ENCODE peak calls at places on chromosomes 12 and 14, in nine cellular contexts. Q is stimulated activated CD8-positive, alpha-beta memory T cell treated with anti-CD3 and anti-CD28 coated beads, Interleukin-4, amount 100 ng/mL, for 48 hours; E is pancreas; Y is AG08395; U is fibroblast of lung; I is COR-L47; B is hippocampal formation; T is AG09309; O is activated naive CD8-positive, alpha-beta T cell treated with anti-CD3 and anti-CD28 coated beads, Interleukin-2, amount 50 U/mL, for 24 hours. D is an unnamed sample.

GRCh38 chr12:131917139-131917710 is 11.9 kb upstream of the PUS1 start:
- DNase-seq in Q (no peak), E (peak), Y (no peak), U (no peak), I (no peak), B (no peak), T (no peak), O (peak), D (no peak)

GRCh38 chr14:30223385-30223785 is 295.7 kb upstream of the PRKD1 start:
- DNase-seq in Q (no peak), E (peak), Y (peak), U (peak), I (peak), B (no peak), T (peak), O (no peak), D (no peak)

GRCh38 chr12:74725154-74725553 is 187.5 kb downstream of the ATXN7L3B start:
- DNase-seq in Q (no peak), E (no peak), Y (no peak), U (peak), I (no peak), B (no peak), T (no peak), O (no peak), D (no peak)

GRCh38 chr12:119178544-119179334 is at the start of gene HSPB8:
- DNase-seq in Q (no peak), E (peak), Y (peak), U (peak), I (no peak), B (peak), T (no peak), O (no peak), D (no peak)

GRCh38 chr14:78758333-78758732 is 588.2 kb downstream of the NRXN3 start:
- DNase-seq in Q (no peak), E (no peak), Y (no peak), U (peak), I (peak), B (peak), T (no peak), O (no peak), D (no peak)

GRCh38 chr12:88922816-88923215 is 342.5 kb upstream of the KITLG start:
- DNase-seq in Q (no peak), E (no peak), Y (peak), U (peak), I (no peak), B (no peak), T (no peak), O (no peak), D (no peak)

GRCh38 chr14:102540310-102541028 is 30.9 kb upstream of the ANKRD9 start:
- DNase-seq in Q (no peak), E (peak), Y (no peak), U (peak), I (peak), B (no peak), T (no peak), O (no peak), D (no peak)

GRCh38 chr12:113880337-113880736 is 85.8 kb downstream of the RBM19 start:
- DNase-seq in Q (no peak), E (no peak), Y (no peak), U (no peak), I (no peak), B (no peak), T (no peak), O (no peak), D (no peak)

GRCh38 chr14:77184396-77185092 is 2.9 kb downstream of the TMEM63C start:
- DNase-seq in Q (no peak), E (no peak), Y (no peak), U (no peak), I (no peak), B (no peak), T (no peak), O (no peak), D (no peak)

GRCh38 chr12:46830731-46831334 is 5.0 kb upstream of the SLC38A4 start:
- DNase-seq in Q (no peak), E (peak), Y (peak), U (peak), I (no peak), B (no peak), T (no peak), O (peak), D (no peak)

GRCh38 chr14:36747411-36748184 is 85.9 kb downstream of the PAX9 start:
- DNase-seq in Q (no peak), E (no peak), Y (peak), U (no peak), I (peak), B (no peak), T (no peak), O (no peak), D (no peak)

GRCh38 chr14:63343878-63344277 is 25.1 kb upstream of the GPHB5 start:
- DNase-seq in Q (no peak), E (no peak), Y (no peak), U (no peak), I (no peak), B (no peak), T (no peak), O (no peak), D (no peak)